ENCODE peak calls at places on chromosomes 7 and 10, in seven cellular contexts. X, J, I, A, U, O and R are unnamed samples.

GRCh38 chr10:97230146-97230545 is 44.4 kb upstream of the SLIT1 start:
- DNase-seq in X (no peak), J (no peak), I (no peak), A (no peak), U (no peak), O (no peak), R (no peak)

GRCh38 chr7:74289660-74290589 is 718 bp downstream of the CLIP2 start:
- DNase-seq in X (no peak), J (no peak), I (no peak), A (no peak), U (peak), O (peak), R (no peak)

GRCh38 chr10:17227367-17228080 is 517 bp upstream of the VIM start:
- DNase-seq in X (no peak), J (no peak), I (no peak), A (peak), U (no peak), O (no peak), R (no peak)

GRCh38 chr7:155791836-155792235 is 20.4 kb downstream of the SHH start:
- DNase-seq in X (no peak), J (no peak), I (no peak), A (no peak), U (no peak), O (no peak), R (no peak)

GRCh38 chr10:49628599-49628998 is 14.8 kb downstream of the CHAT start:
- DNase-seq in X (no peak), J (no peak), I (no peak), A (no peak), U (no peak), O (no peak), R (peak)

GRCh38 chr7:132930881-132931280 is 151.0 kb downstream of the CHCHD3 start:
- DNase-seq in X (peak), J (no peak), I (no peak), A (peak), U (no peak), O (no peak), R (no peak)

GRCh38 chr10:92242910-92243671 is 47.8 kb downstream of the CPEB3 start:
- DNase-seq in X (peak), J (peak), I (no peak), A (peak), U (no peak), O (peak), R (no peak)

GRCh38 chr7:26854932-26855331 is 9.5 kb downstream of the SKAP2 start:
- DNase-seq in X (no peak), J (no peak), I (no peak), A (no peak), U (no peak), O (no peak), R (no peak)

GRCh38 chr10:28125701-28126100 is 126.8 kb upstream of the ODAD2 start:
- DNase-seq in X (no peak), J (no peak), I (no peak), A (no peak), U (no peak), O (no peak), R (no peak)

GRCh38 chr7:2609001-2609411 is 22.8 kb upstream of the TTYH3 start:
- DNase-seq in X (peak), J (no peak), I (no peak), A (peak), U (no peak), O (no peak), R (no peak)

GRCh38 chr7:5636446-5636835 is 145.0 kb downstream of the RNF216 start:
- DNase-seq in X (no peak), J (no peak), I (no peak), A (peak), U (no peak), O (no peak), R (no peak)

GRCh38 chr7:68321076-68321639 is 1277.1 kb upstream of the AUTS2 start:
- DNase-seq in X (peak), J (peak), I (no peak), A (peak), U (no peak), O (no peak), R (peak)

GRCh38 chr10:62076872-62077271 is 175.4 kb downstream of the ARID5B start:
- DNase-seq in X (no peak), J (no peak), I (no peak), A (peak), U (no peak), O (no peak), R (no peak)

GRCh38 chr7:2165239-2165609 is 67.5 kb downstream of the MAD1L1 start:
- DNase-seq in X (no peak), J (no peak), I (no peak), A (no peak), U (no peak), O (no peak), R (no peak)

GRCh38 chr7:133629696-133630095 is 376.8 kb downstream of the EXOC4 start:
- DNase-seq in X (no peak), J (no peak), I (no peak), A (no peak), U (no peak), O (no peak), R (no peak)

GRCh38 chr10:48606530-48607355 is 1.9 kb upstream of the ARHGAP22 start:
- DNase-seq in X (no peak), J (peak), I (peak), A (no peak), U (no peak), O (no peak), R (no peak)

GRCh38 chr10:9015005-9015404 is 960.5 kb downstream of the GATA3 start:
- DNase-seq in X (no peak), J (no peak), I (no peak), A (no peak), U (no peak), O (no peak), R (no peak)

GRCh38 chr7:122383934-122384333 is 79.4 kb upstream of the FEZF1 start:
- DNase-seq in X (peak), J (no peak), I (no peak), A (no peak), U (no peak), O (no peak), R (no peak)

GRCh38 chr10:99872367-99873162 is 90.1 kb downstream of the ABCC2 start:
- DNase-seq in X (no peak), J (no peak), I (no peak), A (no peak), U (no peak), O (no peak), R (no peak)

GRCh38 chr7:25752967-25753791 is 398.8 kb upstream of the NFE2L3 start:
- DNase-seq in X (no peak), J (no peak), I (no peak), A (peak), U (no peak), O (no peak), R (no peak)

GRCh38 chr7:6658618-6659345 is 21.7 kb downstream of the ZNF316 start:
- DNase-seq in X (no peak), J (no peak), I (no peak), A (no peak), U (no peak), O (no peak), R (no peak)

GRCh38 chr7:98210513-98211220 is 572 bp upstream of the BHLHA15 start:
- DNase-seq in X (peak), J (no peak), I (no peak), A (peak), U (no peak), O (no peak), R (no peak)

GRCh38 chr7:65798111-65799075 is 74.5 kb upstream of the VKORC1L1 start:
- DNase-seq in X (peak), J (no peak), I (peak), A (peak), U (no peak), O (no peak), R (no peak)

GRCh38 chr10:96338279-96338925 is 20.4 kb downstream of the OPALIN start:
- DNase-seq in X (peak), J (no peak), I (no peak), A (no peak), U (no peak), O (no peak), R (no peak)

GRCh38 chr10:26805567-26806245 is 55.1 kb downstream of the ABI1 start:
- DNase-seq in X (no peak), J (no peak), I (peak), A (no peak), U (no peak), O (no peak), R (no peak)

GRCh38 chr10:1043532-1043995 is 5.4 kb downstream of the IDI1 start:
- DNase-seq in X (no peak), J (no peak), I (no peak), A (no peak), U (no peak), O (no peak), R (no peak)

GRCh38 chr7:136278057-136278456 is 300.9 kb upstream of the MTPN start:
- DNase-seq in X (no peak), J (no peak), I (no peak), A (no peak), U (no peak), O (no peak), R (no peak)

GRCh38 chr7:19663816-19664531 is 44.9 kb downstream of the POLR1F start:
- DNase-seq in X (no peak), J (no peak), I (no peak), A (no peak), U (no peak), O (no peak), R (no peak)

GRCh38 chr7:123795917-123796316 is 47.1 kb upstream of the WASL start:
- DNase-seq in X (no peak), J (no peak), I (no peak), A (no peak), U (no peak), O (no peak), R (no peak)

GRCh38 chr7:134916428-134916883 is 69.9 kb upstream of the AGBL3 start:
- DNase-seq in X (no peak), J (no peak), I (no peak), A (no peak), U (no peak), O (no peak), R (no peak)

GRCh38 chr7:134919240-134919641 is 67.1 kb upstream of the AGBL3 start:
- DNase-seq in X (no peak), J (no peak), I (no peak), A (no peak), U (no peak), O (no peak), R (no peak)

GRCh38 chr7:134922730-134923704 is 63.3 kb upstream of the AGBL3 start:
- DNase-seq in X (no peak), J (no peak), I (no peak), A (no peak), U (no peak), O (no peak), R (no peak)

GRCh38 chr7:134925766-134926165 is 60.5 kb upstream of the AGBL3 start:
- DNase-seq in X (no peak), J (no peak), I (no peak), A (no peak), U (no peak), O (no peak), R (no peak)

DNA sequence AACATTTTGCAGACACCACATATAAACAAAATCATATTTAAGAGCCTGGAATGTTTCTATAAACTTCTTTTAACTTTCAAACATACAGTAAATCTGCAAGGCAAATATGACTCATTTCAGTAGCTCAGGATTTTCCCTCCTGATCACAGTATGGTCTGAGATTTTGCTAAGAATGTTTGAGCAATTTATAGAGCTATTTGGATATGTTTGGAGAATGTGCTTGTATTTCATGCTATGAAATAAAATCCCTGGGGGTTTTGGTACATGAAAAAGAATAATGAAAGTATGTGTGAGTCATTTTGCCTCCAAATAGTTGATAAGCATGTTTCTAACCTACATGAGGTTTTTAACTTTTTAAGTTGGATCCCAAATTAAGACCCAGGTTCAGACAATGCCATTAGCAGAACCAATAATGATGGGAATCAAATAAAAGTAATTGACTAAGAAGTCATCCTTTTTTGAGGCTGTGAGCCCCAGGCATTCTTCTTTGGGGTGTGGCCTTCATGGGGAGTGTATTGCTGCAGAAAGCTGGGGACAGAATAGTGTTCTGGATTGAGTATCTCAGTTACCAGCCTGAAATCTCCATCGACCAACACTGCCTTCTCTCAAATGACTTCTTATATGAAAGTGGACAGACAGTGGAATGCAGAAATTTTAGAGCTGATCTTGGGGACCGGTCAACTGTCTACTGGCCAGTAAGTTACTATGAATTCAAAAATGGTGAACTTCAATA is 66.1 kb upstream of the AGBL3 start:
- DNase-seq in X (no peak), J (no peak), I (peak), A (no peak), U (no peak), O (no peak), R (no peak)
- H3K27ac ChIP-seq in X (no peak), J (peak), I (peak), A (no peak), U (no peak), O (no peak), R (peak)

DNA sequence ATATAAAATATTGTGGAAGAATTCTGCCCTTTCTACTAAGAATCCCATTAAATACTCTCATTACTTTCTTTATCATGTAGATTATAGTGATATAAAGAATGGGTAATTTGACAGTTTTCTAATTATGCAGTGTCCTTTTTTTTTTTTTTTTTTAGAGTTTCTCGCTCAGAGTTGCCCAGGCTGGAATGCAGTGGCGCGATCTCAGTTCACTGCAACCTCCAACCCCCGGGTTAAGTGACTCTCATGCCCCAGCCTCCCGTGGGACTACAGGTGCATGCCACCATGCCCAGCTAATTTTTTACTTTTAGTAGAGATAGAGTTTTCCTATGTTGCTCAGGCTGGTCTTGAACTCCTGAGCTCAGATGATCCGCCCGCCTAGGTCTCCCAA is 1143.4 kb upstream of the SORCS1 start:
- DNase-seq in X (no peak), J (no peak), I (no peak), A (no peak), U (no peak), O (no peak), R (no peak)
- H3K27ac ChIP-seq in X (no peak), J (no peak), I (no peak), A (no peak), U (no peak), O (no peak), R (no peak)

GRCh38 chr7:105878746-105879605 is 2.6 kb upstream of the ATXN7L1 start:
- DNase-seq in X (no peak), J (no peak), I (no peak), A (no peak), U (no peak), O (no peak), R (no peak)

GRCh38 chr7:105877736-105878135 is 1.3 kb upstream of the ATXN7L1 start:
- DNase-seq in X (no peak), J (no peak), I (no peak), A (no peak), U (no peak), O (no peak), R (no peak)

GRCh38 chr7:105879782-105880181 is 3.4 kb upstream of the ATXN7L1 start:
- DNase-seq in X (no peak), J (no peak), I (no peak), A (no peak), U (no peak), O (no peak), R (no peak)

GRCh38 chr7:105881439-105881838 is 5.0 kb upstream of the ATXN7L1 start:
- DNase-seq in X (no peak), J (no peak), I (no peak), A (no peak), U (no peak), O (no peak), R (no peak)

DNA sequence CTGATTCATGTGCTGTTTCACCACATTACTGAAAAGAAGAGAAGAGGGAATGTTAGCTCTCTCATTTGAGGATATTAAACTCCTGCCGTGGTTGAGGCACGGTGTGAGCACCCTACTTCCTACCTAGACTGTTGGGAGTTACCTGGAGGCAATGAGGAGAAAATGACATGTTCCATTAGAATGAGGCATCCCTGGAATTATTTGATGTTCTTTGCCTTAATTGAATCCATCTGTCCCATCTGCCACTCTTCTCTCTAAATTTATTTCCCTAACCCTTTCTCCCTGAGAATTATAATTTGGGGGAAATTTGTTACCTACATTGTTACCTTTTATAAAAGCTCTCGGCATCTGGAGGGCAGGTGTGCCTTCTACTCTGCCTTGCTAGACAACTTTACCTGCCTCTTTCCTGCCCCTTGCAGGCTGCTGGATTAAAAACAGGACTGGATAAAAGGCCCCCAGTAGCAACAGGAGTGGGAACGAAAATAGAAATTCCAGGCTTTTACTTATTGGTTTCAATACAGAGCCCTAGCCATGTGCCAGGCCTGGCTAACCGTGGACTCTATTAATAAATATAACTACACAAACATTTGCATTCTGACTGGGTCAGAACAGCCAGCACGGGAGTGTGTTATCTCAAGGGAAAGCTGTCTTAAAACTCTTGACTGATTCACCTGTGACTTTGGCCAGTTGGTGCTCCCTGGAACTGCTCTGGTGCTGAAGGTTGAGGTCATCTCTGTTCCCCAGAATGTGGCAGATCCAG is 4.4 kb upstream of the ATXN7L1 start:
- DNase-seq in X (no peak), J (no peak), I (no peak), A (no peak), U (no peak), O (no peak), R (no peak)
- H3K27ac ChIP-seq in X (no peak), J (no peak), I (no peak), A (no peak), U (peak), O (no peak), R (no peak)

GRCh38 chr10:15486404-15486803 is 115.3 kb upstream of the FAM171A1 start:
- DNase-seq in X (no peak), J (no peak), I (no peak), A (peak), U (no peak), O (no peak), R (no peak)
- H3K27ac ChIP-seq in X (no peak), J (no peak), I (no peak), A (no peak), U (no peak), O (no peak), R (no peak)

DNA sequence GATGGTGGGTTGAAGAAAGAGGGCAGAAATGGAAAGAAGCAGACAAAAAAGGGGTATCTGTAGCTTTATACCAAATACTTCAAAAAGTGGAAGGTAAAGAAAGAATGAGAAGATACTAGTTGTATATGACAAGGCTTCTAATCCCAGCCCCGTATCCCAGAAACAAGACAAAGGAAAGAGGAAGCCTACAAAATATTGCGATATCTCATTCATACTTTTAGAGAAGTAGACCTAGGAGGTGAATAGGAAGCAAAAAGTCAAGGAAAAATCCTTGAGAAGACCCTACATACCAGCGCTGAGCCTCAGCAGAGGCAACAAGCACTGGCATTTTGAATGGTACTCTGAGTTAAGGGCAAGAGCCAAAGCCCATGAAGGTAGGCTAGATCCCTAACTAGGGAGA is 26.6 kb downstream of the PHTF2 start:
- DNase-seq in X (no peak), J (no peak), I (no peak), A (no peak), U (no peak), O (no peak), R (no peak)
- H3K27ac ChIP-seq in X (no peak), J (no peak), I (no peak), A (no peak), U (no peak), O (no peak), R (no peak)

GRCh38 chr10:68471586-68472408 is at the start of gene DNA2:
- DNase-seq in X (peak), J (peak), I (no peak), A (peak), U (peak), O (peak), R (peak)
- H3K27ac ChIP-seq in X (peak), J (peak), I (peak), A (peak), U (no peak), O (no peak), R (peak)